ENCODE peak calls at places on chromosomes 11 and 22, in four cellular contexts. N is hepatic stellate cell; E is CD8-positive, alpha-beta T cell; X is dorsolateral prefrontal cortex. M is an unnamed sample.

GRCh38 chr11:126345759-126346585 is 9.5 kb upstream of the ST3GAL4 start:
- DNase-seq in N (no peak), E (no peak), X (no peak), M (no peak)

GRCh38 chr11:64131657-64132387 is 34.1 kb downstream of the MACROD1 start:
- DNase-seq in E (no peak), X (no peak), N (no peak), M (no peak)

GRCh38 chr22:35552186-35552842 is 11.7 kb downstream of the RASD2 start:
- DNase-seq in X (no peak), N (peak), E (peak), M (peak)

GRCh38 chr11:62108971-62109391 is 14.8 kb upstream of the INCENP start:
- DNase-seq in N (peak), X (no peak), E (no peak), M (no peak)

GRCh38 chr11:31702966-31703365 is 108.2 kb downstream of the PAX6 start:
- DNase-seq in X (no peak), N (peak), E (no peak), M (no peak)

GRCh38 chr11:125448136-125448535 is 47.9 kb downstream of the FEZ1 start:
- DNase-seq in N (peak), X (no peak), E (no peak), M (no peak)

GRCh38 chr22:23401111-23401909 is 178.8 kb downstream of the IGLL1 start:
- DNase-seq in X (no peak), E (no peak), N (peak), M (no peak)

GRCh38 chr11:1727861-1728260 is 22.5 kb downstream of the IFITM10 start:
- DNase-seq in E (no peak), X (no peak), N (no peak), M (no peak)

GRCh38 chr11:2813141-2813908 is 72.2 kb downstream of the CDKN1C start:
- DNase-seq in N (no peak), X (no peak), E (no peak), M (no peak)

GRCh38 chr11:95065336-95065735 is 1.4 kb upstream of the SRSF8 start:
- DNase-seq in X (no peak), E (no peak), N (no peak), M (no peak)

GRCh38 chr22:37464181-37464580 is 22.0 kb downstream of the MFNG start:
- DNase-seq in E (no peak), N (no peak), X (no peak), M (no peak)

GRCh38 chr11:72354356-72355115 is 79.8 kb downstream of the CLPB start:
- DNase-seq in N (no peak), E (no peak), X (no peak), M (no peak)

GRCh38 chr22:23403152-23403719 is 176.9 kb downstream of the IGLL1 start:
- DNase-seq in N (no peak), E (no peak), X (no peak), M (no peak)

GRCh38 chr11:65151500-65151899 is 17.2 kb upstream of the SYVN1 start:
- DNase-seq in E (no peak), X (no peak), N (no peak), M (no peak)

GRCh38 chr11:77669848-77670511 is 32.4 kb upstream of the CLNS1A start:
- DNase-seq in X (no peak), E (no peak), N (no peak), M (no peak)

GRCh38 chr11:111730031-111730430 is 36.2 kb downstream of the PPP2R1B start:
- DNase-seq in X (no peak), N (peak), E (no peak), M (no peak)

GRCh38 chr11:35337136-35337918 is 82.0 kb downstream of the SLC1A2 start:
- DNase-seq in E (no peak), X (no peak), N (peak), M (no peak)

GRCh38 chr11:117424781-117425180 is 97.1 kb downstream of the CEP164 start:
- DNase-seq in E (no peak), N (peak), X (no peak), M (no peak)

GRCh38 chr22:30132290-30132996 is 52.2 kb downstream of the HORMAD2 start:
- DNase-seq in E (no peak), N (no peak), X (no peak), M (no peak)

GRCh38 chr11:19209617-19210016 is 7.8 kb upstream of the CSRP3 start:
- DNase-seq in N (no peak), E (no peak), X (no peak), M (no peak)

GRCh38 chr22:32058656-32059280 is 15.7 kb downstream of the SLC5A1 start:
- DNase-seq in E (no peak), N (no peak), X (no peak), M (no peak)

GRCh38 chr11:73265278-73265810 is 6.8 kb upstream of the P2RY6 start:
- DNase-seq in X (no peak), E (no peak), N (no peak), M (no peak)

GRCh38 chr11:134503596-134503995 is 91.6 kb upstream of the B3GAT1 start:
- DNase-seq in N (no peak), E (no peak), X (peak), M (no peak)

GRCh38 chr11:122365545-122366380 is 249.7 kb upstream of the BLID start:
- DNase-seq in X (no peak), E (no peak), N (no peak), M (no peak)

GRCh38 chr11:1219446-1219835 is 3.4 kb upstream of the MUC5B start:
- DNase-seq in X (no peak), N (no peak), E (no peak), M (no peak)

GRCh38 chr22:37314315-37315046 is 32.2 kb downstream of the CYTH4 start:
- DNase-seq in N (no peak), X (no peak), E (peak), M (no peak)